ENCODE peak calls at places on chromosome 15, in nine cellular contexts. I, E, M, R, B, T, A, J and Q are unnamed samples.

GRCh38 chr15:59420986-59421618 is 16.9 kb upstream of the FAM81A start:
- DNase-seq in I (peak), E (no peak), M (peak), R (no peak), B (peak), T (no peak), A (no peak), J (peak), Q (no peak)

GRCh38 chr15:89654311-89654761 is 931 bp downstream of the KIF7 start:
- DNase-seq in I (peak), E (peak), M (peak), R (no peak), B (peak), T (no peak), A (no peak), J (peak), Q (peak)

GRCh38 chr15:63672775-63673174 is 75.6 kb downstream of the FBXL22 start:
- DNase-seq in I (no peak), E (no peak), M (no peak), R (no peak), B (no peak), T (no peak), A (no peak), J (no peak), Q (no peak)

GRCh38 chr15:69543681-69544080 is 91.1 kb downstream of the RPLP1 start:
- DNase-seq in I (no peak), E (no peak), M (no peak), R (no peak), B (no peak), T (no peak), A (no peak), J (no peak), Q (no peak)

GRCh38 chr15:31265090-31265870 is 61.4 kb upstream of the KLF13 start:
- DNase-seq in I (no peak), E (no peak), M (peak), R (no peak), B (no peak), T (peak), A (no peak), J (no peak), Q (no peak)

GRCh38 chr15:67784057-67784781 is 41.1 kb upstream of the SKOR1 start:
- DNase-seq in I (no peak), E (no peak), M (no peak), R (no peak), B (no peak), T (no peak), A (no peak), J (no peak), Q (no peak)

GRCh38 chr15:45606841-45607240 is 19.7 kb downstream of the BLOC1S6 start:
- DNase-seq in I (no peak), E (no peak), M (no peak), R (no peak), B (no peak), T (no peak), A (no peak), J (no peak), Q (no peak)

GRCh38 chr15:70190965-70191364 is 93.2 kb upstream of the TLE3 start:
- DNase-seq in I (no peak), E (no peak), M (peak), R (no peak), B (no peak), T (no peak), A (no peak), J (no peak), Q (no peak)

GRCh38 chr15:83571820-83572707 is 81.9 kb upstream of the ADAMTSL3 start:
- DNase-seq in I (peak), E (peak), M (no peak), R (no peak), B (peak), T (no peak), A (no peak), J (peak), Q (peak)

GRCh38 chr15:83215306-83215705 is 7.7 kb upstream of the HDGFL3 start:
- DNase-seq in I (no peak), E (no peak), M (no peak), R (no peak), B (no peak), T (no peak), A (no peak), J (no peak), Q (no peak)

GRCh38 chr15:40593588-40594428 is at the start of gene KNL1:
- DNase-seq in I (peak), E (peak), M (peak), R (peak), B (peak), T (peak), A (peak), J (peak), Q (peak)

GRCh38 chr15:45704329-45705249 is 69.8 kb downstream of the SQOR start:
- DNase-seq in I (peak), E (no peak), M (peak), R (no peak), B (peak), T (no peak), A (no peak), J (no peak), Q (peak)

GRCh38 chr15:22903961-22904534 is 65.6 kb downstream of the NIPA2 start:
- DNase-seq in I (no peak), E (no peak), M (no peak), R (no peak), B (no peak), T (no peak), A (no peak), J (no peak), Q (no peak)

GRCh38 chr15:82186748-82187415 is 75.7 kb downstream of the EFL1 start:
- DNase-seq in I (no peak), E (no peak), M (no peak), R (no peak), B (no peak), T (no peak), A (no peak), J (no peak), Q (no peak)

GRCh38 chr15:77144492-77145070 is 73.7 kb upstream of the TSPAN3 start:
- DNase-seq in I (peak), E (peak), M (no peak), R (peak), B (peak), T (no peak), A (no peak), J (peak), Q (peak)

GRCh38 chr15:77143191-77143590 is 72.3 kb upstream of the TSPAN3 start:
- DNase-seq in I (no peak), E (no peak), M (no peak), R (no peak), B (peak), T (no peak), A (no peak), J (no peak), Q (no peak)

GRCh38 chr15:77145370-77145769 is 74.5 kb upstream of the TSPAN3 start:
- DNase-seq in I (no peak), E (no peak), M (no peak), R (peak), B (no peak), T (no peak), A (no peak), J (no peak), Q (no peak)

GRCh38 chr15:77144028-77144427 is 73.1 kb upstream of the TSPAN3 start:
- DNase-seq in I (peak), E (peak), M (no peak), R (no peak), B (peak), T (no peak), A (no peak), J (no peak), Q (peak)

DNA sequence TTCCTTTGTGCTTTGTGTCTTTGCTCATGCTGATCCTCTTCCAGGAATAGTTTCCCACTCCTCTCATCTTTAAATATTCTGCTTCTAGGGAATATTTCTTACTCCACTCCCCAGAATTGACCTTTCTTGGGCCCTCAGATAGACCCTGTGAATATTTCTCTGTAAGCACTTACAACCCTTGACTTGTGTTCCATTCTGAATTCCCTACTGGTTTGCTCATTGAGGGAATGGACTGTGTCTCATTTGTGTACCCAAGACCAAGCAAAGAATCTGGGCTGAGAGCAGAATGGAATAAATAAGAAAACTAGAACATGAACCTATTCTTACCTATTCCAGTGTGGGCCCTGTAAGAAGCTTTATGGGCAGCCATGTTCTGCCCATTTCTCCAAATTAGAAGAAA is 72.7 kb upstream of the TSPAN3 start:
- DNase-seq in I (peak), E (peak), M (no peak), R (no peak), B (peak), T (no peak), A (no peak), J (no peak), Q (no peak)
- TF ChIP-seq CTCF in I (no peak), E (no peak), M (no peak), R (no peak), B (no peak), T (no peak), A (no peak), J (no peak), Q (no peak)

GRCh38 chr15:58115692-58116091 is 22.5 kb upstream of the AQP9 start:
- DNase-seq in I (peak), E (no peak), M (no peak), R (no peak), B (peak), T (no peak), A (no peak), J (peak), Q (peak)
- TF ChIP-seq CTCF in I (peak), E (peak), M (peak), R (peak), B (peak), T (peak), A (no peak), J (peak), Q (peak)

DNA sequence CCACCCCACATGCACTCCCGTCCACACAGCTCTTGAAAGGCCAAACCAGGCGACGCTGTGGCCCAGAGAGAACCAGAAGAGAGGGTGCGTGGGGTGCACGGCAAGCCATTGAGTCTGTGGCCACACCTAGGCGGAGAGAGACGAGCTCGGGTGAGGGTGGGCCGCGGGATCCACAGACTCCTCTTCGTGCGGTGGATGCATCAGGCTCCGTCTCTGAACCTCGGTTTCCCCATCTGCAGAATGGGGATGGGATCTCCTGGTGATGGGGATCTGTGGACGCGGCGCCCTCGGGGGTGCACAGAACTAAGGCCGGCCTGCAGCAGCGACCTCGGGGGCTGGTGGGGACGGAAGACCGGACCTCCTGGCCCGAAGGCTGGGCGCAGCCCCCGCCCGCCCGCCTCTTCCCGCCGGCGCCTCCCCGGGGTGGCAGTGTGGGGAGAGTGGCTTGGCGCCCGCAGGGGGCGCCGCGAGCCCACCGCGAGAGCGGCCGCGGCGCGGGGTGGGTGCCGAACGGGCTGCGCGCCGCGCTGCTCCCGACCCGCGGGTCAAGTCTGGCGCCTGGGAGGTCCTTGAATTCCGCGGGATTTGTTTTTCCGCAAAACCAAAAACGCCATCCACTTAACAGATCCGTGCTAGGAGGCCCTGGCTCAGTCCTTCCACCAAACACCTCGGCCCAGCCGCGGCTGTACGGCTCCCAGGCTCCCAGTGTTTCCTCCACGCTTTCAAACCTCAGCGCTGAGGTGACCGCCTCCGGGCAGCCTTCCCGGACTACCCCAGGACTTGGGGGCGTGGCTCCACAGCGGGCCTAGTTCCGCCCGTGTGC is 13.2 kb upstream of the ADPGK start:
- DNase-seq in I (peak), E (peak), M (peak), R (peak), B (peak), T (no peak), A (no peak), J (peak), Q (no peak)
- TF ChIP-seq CTCF in I (peak), E (peak), M (peak), R (peak), B (no peak), T (peak), A (peak), J (peak), Q (peak)

DNA sequence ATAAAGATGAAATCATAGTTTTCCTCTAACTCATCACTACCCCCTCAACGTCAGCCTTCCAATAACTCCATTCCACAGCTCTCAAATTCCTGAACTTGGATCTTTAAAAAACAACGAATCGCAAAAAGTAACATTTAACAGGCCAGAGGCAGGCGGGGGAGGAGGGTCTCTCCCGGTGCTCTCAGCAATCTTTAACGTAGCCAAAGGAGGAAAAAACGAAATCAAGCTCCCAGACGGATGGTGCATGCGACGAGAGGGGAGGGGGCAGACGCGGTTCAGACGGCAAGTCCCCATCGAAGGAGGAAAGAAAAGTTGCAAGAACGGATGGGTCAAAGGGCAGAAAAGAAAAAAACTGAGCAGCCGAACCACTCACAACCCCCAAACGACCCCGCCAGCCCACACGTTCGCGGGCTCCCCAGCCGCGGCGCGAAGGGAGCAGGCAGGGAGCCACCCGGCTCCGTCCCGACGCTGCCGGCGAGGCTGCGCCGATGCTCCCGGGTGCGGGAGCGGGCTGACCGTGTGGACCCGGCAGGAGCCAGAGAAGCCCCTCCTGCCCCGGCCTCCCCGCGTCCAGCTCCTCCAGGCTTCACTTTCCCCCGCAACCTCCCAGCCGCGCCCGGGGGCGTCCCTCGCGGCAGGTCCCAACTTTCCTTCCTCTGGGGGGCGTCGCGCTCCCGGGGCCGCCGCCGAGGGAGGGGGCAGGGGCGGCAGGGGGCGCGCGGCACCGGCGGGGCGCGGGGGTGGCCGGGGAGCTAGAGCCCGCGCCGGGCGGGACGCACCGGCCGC is 661 bp downstream of the PEAK1 start:
- DNase-seq in I (peak), E (peak), M (peak), R (peak), B (peak), T (peak), A (no peak), J (peak), Q (peak)
- TF ChIP-seq CTCF in I (peak), E (no peak), M (no peak), R (peak), B (no peak), T (peak), A (no peak), J (no peak), Q (peak)